ENCODE peak calls at places on chromosomes 5 and 9, in four cellular contexts. One of them, this sample, is unnamed. For H3K79me2, the result is how much of the 10 kb centered on the place peaks cover.

GRCh38 chr9:137365552-137366444 is 57.2 kb downstream of the EXD3 start:
- DNase-seq in GM12878: no peak
- DNase-seq in HepG2: no peak
- DNase-seq in K562: no peak
- DNase-seq in this sample: no peak

GRCh38 chr9:123448247-123448646 is 92.2 kb downstream of the CRB2 start:
- DNase-seq in GM12878: no peak
- DNase-seq in HepG2: no peak
- DNase-seq in K562: no peak
- DNase-seq in this sample: no peak

GRCh38 chr9:33133186-33133585 is 34.0 kb downstream of the B4GALT1 start:
- DNase-seq in K562: no peak
- DNase-seq in GM12878: no peak
- DNase-seq in HepG2: no peak
- DNase-seq in this sample: no peak

GRCh38 chr9:107833295-107833694 is 343.7 kb upstream of the KLF4 start:
- DNase-seq in HepG2: no peak
- DNase-seq in K562: no peak
- DNase-seq in GM12878: no peak
- DNase-seq in this sample: no peak

GRCh38 chr9:16870606-16871357 is at the start of gene BNC2:
- DNase-seq in GM12878: no peak
- DNase-seq in K562: no peak
- DNase-seq in HepG2: no peak
- DNase-seq in this sample: peak

GRCh38 chr5:55502759-55503158 is 32.0 kb downstream of the PLPP1 start:
- DNase-seq in GM12878: no peak
- DNase-seq in HepG2: no peak
- DNase-seq in K562: no peak
- DNase-seq in this sample: no peak

GRCh38 chr9:98399950-98400683 is 144.7 kb upstream of the TBC1D2 start:
- DNase-seq in GM12878: no peak
- DNase-seq in K562: no peak
- DNase-seq in HepG2: no peak
- DNase-seq in this sample: no peak

GRCh38 chr9:114359801-114360200 is 28.0 kb downstream of the AKNA start:
- DNase-seq in HepG2: no peak
- DNase-seq in K562: no peak
- DNase-seq in GM12878: no peak
- DNase-seq in this sample: no peak

GRCh38 chr5:39167973-39168345 is 51.4 kb downstream of the FYB1 start:
- DNase-seq in HepG2: no peak
- DNase-seq in GM12878: no peak
- DNase-seq in K562: no peak
- DNase-seq in this sample: no peak

GRCh38 chr9:86721843-86722705 is 225.2 kb downstream of the GAS1 start:
- DNase-seq in GM12878: no peak
- DNase-seq in HepG2: no peak
- DNase-seq in K562: no peak
- DNase-seq in this sample: no peak

GRCh38 chr5:154189256-154189818 is 1.2 kb upstream of the GALNT10 start:
- DNase-seq in HepG2: no peak
- DNase-seq in GM12878: no peak
- DNase-seq in K562: no peak
- DNase-seq in this sample: peak

GRCh38 chr5:124670672-124671592 is 75.5 kb downstream of the ZNF608 start:
- DNase-seq in GM12878: no peak
- DNase-seq in K562: no peak
- DNase-seq in HepG2: no peak
- DNase-seq in this sample: no peak

GRCh38 chr9:134033516-134034214 is 8.4 kb downstream of the BRD3OS start:
- DNase-seq in GM12878: no peak
- DNase-seq in HepG2: no peak
- DNase-seq in K562: no peak
- DNase-seq in this sample: no peak

GRCh38 chr9:71985070-71985956 is 73.9 kb downstream of the C9orf85 start:
- DNase-seq in GM12878: no peak
- DNase-seq in K562: no peak
- DNase-seq in HepG2: peak
- DNase-seq in this sample: peak

GRCh38 chr9:70262384-70262783 is 3.6 kb downstream of the SMC5 start:
- DNase-seq in K562: no peak
- DNase-seq in GM12878: no peak
- DNase-seq in HepG2: no peak
- DNase-seq in this sample: no peak

GRCh38 chr9:70263421-70263820 is 4.6 kb downstream of the SMC5 start:
- DNase-seq in HepG2: no peak
- DNase-seq in K562: no peak
- DNase-seq in GM12878: no peak
- DNase-seq in this sample: no peak

GRCh38 chr9:70260606-70261005 is 1.8 kb downstream of the SMC5 start:
- DNase-seq in HepG2: no peak
- DNase-seq in GM12878: peak
- DNase-seq in K562: no peak
- DNase-seq in this sample: no peak

GRCh38 chr9:70261131-70261870 is 2.5 kb downstream of the SMC5 start:
- DNase-seq in HepG2: no peak
- DNase-seq in GM12878: no peak
- DNase-seq in K562: no peak
- DNase-seq in this sample: no peak

GRCh38 chr9:70262948-70263347 is 4.2 kb downstream of the SMC5 start:
- DNase-seq in GM12878: no peak
- DNase-seq in K562: no peak
- DNase-seq in HepG2: no peak
- DNase-seq in this sample: no peak
- TF ChIP-seq JUNB in GM12878: no peak
- TF ChIP-seq JUNB in K562: no peak
- TF ChIP-seq JUNB in HepG2: no peak
- TF ChIP-seq JUNB in this sample: no peak

DNA sequence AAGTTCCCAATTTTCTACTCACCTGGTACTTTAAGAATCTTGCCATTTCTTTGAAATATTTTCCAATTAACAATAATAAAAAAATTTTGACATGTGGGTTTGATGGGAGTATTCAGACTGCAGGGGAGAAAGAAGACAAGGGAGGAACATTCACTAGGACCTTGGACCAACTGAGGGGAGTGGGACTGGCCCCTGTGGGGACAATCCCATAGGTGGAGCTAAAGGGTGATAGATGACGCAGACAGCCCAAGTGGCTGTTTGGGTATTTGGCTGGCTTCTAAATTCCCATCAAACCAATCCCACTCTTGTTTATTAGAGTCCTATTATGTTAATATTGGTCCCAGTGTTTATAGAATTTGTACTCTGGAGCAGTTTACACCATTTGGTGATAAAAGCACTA is 65.3 kb downstream of the KCNN2 start:
- DNase-seq in K562: no peak
- DNase-seq in GM12878: no peak
- DNase-seq in HepG2: no peak
- DNase-seq in this sample: no peak
- H3K79me2 ChIP-seq in K562: under half
- H3K79me2 ChIP-seq in GM12878: under half
- H3K79me2 ChIP-seq in HepG2: under half
- H3K79me2 ChIP-seq in this sample: half or more

GRCh38 chr5:147972441-147972840 is 66.1 kb upstream of the C5orf46 start:
- DNase-seq in K562: no peak
- DNase-seq in GM12878: no peak
- DNase-seq in HepG2: no peak
- DNase-seq in this sample: no peak

GRCh38 chr5:147968855-147969254 is 62.5 kb upstream of the C5orf46 start:
- DNase-seq in GM12878: no peak
- DNase-seq in HepG2: no peak
- DNase-seq in K562: no peak
- DNase-seq in this sample: no peak

GRCh38 chr5:147971472-147971871 is 65.1 kb upstream of the C5orf46 start:
- DNase-seq in GM12878: no peak
- DNase-seq in K562: no peak
- DNase-seq in HepG2: no peak
- DNase-seq in this sample: peak

GRCh38 chr5:147973086-147973485 is 66.7 kb upstream of the C5orf46 start:
- DNase-seq in GM12878: no peak
- DNase-seq in HepG2: no peak
- DNase-seq in K562: no peak
- DNase-seq in this sample: no peak
- TF ChIP-seq CREB1 in GM12878: no peak
- TF ChIP-seq CREB1 in HepG2: no peak
- TF ChIP-seq CREB1 in K562: no peak
- TF ChIP-seq CREB1 in this sample: no peak

GRCh38 chr9:38141751-38142150 is 72.7 kb upstream of the SHB start:
- DNase-seq in HepG2: no peak
- DNase-seq in GM12878: no peak
- DNase-seq in K562: no peak
- DNase-seq in this sample: no peak

GRCh38 chr9:38138276-38138675 is 69.2 kb upstream of the SHB start:
- DNase-seq in K562: no peak
- DNase-seq in HepG2: no peak
- DNase-seq in GM12878: no peak
- DNase-seq in this sample: no peak

GRCh38 chr9:38144421-38144820 is 75.4 kb upstream of the SHB start:
- DNase-seq in GM12878: no peak
- DNase-seq in K562: no peak
- DNase-seq in HepG2: no peak
- DNase-seq in this sample: no peak

GRCh38 chr9:38145526-38146053 is 76.6 kb upstream of the SHB start:
- DNase-seq in GM12878: no peak
- DNase-seq in HepG2: no peak
- DNase-seq in K562: no peak
- DNase-seq in this sample: peak

DNA sequence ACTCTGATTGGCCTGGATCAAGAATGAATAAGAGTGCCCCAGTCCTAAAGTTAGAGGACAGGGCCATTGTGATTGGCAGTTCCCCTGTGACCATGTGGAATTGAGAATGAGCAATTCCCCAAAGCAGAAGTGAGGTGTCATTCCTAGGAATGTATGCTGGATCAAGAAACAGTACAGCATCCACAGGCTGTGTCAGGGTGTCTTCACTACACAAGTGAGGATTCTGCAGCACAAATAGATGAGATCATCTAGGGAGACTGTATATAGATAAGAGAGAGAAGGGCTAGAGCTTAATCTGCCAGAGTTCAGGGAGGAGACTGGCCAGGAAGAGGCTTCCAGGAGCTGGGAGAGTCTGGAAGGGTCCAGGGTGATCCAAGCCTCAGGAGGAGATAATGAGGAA is 73.2 kb upstream of the SHB start:
- DNase-seq in K562: no peak
- DNase-seq in HepG2: no peak
- DNase-seq in GM12878: no peak
- DNase-seq in this sample: no peak
- TF ChIP-seq JUNB in K562: no peak
- TF ChIP-seq JUNB in HepG2: no peak
- TF ChIP-seq JUNB in GM12878: no peak
- TF ChIP-seq JUNB in this sample: no peak

DNA sequence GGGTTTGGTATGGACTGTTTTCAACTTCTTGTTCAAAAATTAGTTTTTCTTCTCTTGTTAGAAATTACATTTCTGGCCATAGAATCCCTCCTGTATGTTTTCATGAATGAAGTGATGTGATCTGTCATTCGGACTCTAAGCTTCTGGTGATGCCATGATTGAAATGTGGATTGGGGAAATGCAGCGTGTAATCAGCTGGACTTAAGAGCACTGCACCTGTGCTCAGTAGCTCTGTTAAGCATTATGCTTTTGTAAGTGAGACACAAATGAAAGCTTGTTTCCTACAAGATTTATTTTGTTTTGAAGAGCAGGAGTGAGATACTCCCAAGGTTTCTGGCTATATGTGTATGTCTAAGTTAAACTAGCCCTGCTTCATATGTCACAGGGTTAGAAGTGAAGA is 24.0 kb upstream of the FAM120AOS start:
- DNase-seq in K562: no peak
- DNase-seq in GM12878: no peak
- DNase-seq in HepG2: no peak
- DNase-seq in this sample: no peak
- H3K79me2 ChIP-seq in K562: half or more
- H3K79me2 ChIP-seq in GM12878: under half
- H3K79me2 ChIP-seq in HepG2: under half
- H3K79me2 ChIP-seq in this sample: half or more

GRCh38 chr5:137300411-137301240 is 198.5 kb downstream of the SPOCK1 start:
- DNase-seq in HepG2: no peak
- DNase-seq in K562: no peak
- DNase-seq in GM12878: no peak
- DNase-seq in this sample: no peak

GRCh38 chr5:137305971-137306592 is 193.0 kb downstream of the SPOCK1 start:
- DNase-seq in GM12878: no peak
- DNase-seq in HepG2: no peak
- DNase-seq in K562: no peak
- DNase-seq in this sample: no peak

GRCh38 chr5:137306903-137307302 is 192.2 kb downstream of the SPOCK1 start:
- DNase-seq in GM12878: no peak
- DNase-seq in K562: no peak
- DNase-seq in HepG2: no peak
- DNase-seq in this sample: no peak

GRCh38 chr5:137303509-137303908 is 195.6 kb downstream of the SPOCK1 start:
- DNase-seq in HepG2: no peak
- DNase-seq in K562: no peak
- DNase-seq in GM12878: no peak
- DNase-seq in this sample: peak

DNA sequence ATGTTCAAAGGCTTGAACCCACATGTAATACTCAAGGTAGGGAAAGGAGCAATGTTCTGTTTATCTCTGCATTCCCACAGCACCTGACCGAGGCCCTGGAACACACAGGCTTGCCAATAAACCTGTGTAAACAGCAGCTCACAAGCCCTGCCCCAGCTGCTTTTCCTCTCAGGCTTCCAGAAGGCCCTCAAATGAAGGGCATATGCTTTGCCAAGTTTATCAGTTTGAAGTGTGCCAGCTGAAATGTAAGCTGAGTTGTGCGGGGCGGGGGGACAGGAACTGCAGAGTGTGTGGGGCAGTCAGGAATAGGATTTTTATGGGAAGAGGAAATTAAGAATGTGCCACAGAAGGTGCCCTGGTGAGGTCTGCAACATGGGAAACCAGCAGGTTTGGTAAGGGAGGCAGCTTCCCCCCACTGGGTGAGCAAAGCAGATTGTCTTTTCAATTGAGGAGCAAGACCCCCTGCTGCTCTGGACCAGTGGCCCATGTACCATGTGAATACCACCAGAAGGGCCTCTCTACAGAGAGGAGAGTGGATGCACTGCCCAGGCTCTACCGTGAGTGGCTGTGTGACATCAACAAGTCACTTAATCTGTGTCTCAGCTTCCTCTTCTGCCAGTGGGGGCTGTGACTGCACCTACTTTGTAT is 194.8 kb downstream of the SPOCK1 start:
- DNase-seq in K562: no peak
- DNase-seq in HepG2: no peak
- DNase-seq in GM12878: no peak
- DNase-seq in this sample: no peak
- TF ChIP-seq CREB1 in K562: no peak
- TF ChIP-seq CREB1 in HepG2: no peak
- TF ChIP-seq CREB1 in GM12878: no peak
- TF ChIP-seq CREB1 in this sample: no peak

GRCh38 chr5:181167814-181168488 is 20.6 kb downstream of the OR2V2 start:
- DNase-seq in GM12878: no peak
- DNase-seq in K562: peak
- DNase-seq in HepG2: no peak
- DNase-seq in this sample: peak
- TF ChIP-seq JUNB in GM12878: no peak
- TF ChIP-seq JUNB in K562: no peak
- TF ChIP-seq JUNB in HepG2: no peak
- TF ChIP-seq JUNB in this sample: no peak